ENCODE peak calls at places on chromosomes 16 and 17, in five cellular contexts. T is ovary, C is uterus, B is brain microvascular endothelial cell, U is sigmoid colon. X is an unnamed sample.

GRCh38 chr17:43755389-43755875 is 3.2 kb downstream of the SOST start:
- DNase-seq in T (no peak), C (no peak), B (no peak), U (peak), X (peak)

GRCh38 chr16:86219655-86220445 is 290.5 kb upstream of the FOXF1 start:
- DNase-seq in T (no peak), C (no peak), B (no peak), U (peak), X (no peak)

GRCh38 chr16:67650023-67650422 is 5.1 kb downstream of the CARMIL2 start:
- DNase-seq in T (no peak), C (no peak), B (no peak), U (no peak), X (no peak)

GRCh38 chr16:78871241-78871640 is 729.3 kb downstream of the MAF start:
- DNase-seq in T (no peak), C (no peak), B (no peak), U (no peak), X (no peak)

GRCh38 chr16:2494616-2495015 is 19.1 kb upstream of the ATP6V0C start:
- DNase-seq in T (no peak), C (no peak), B (no peak), U (no peak), X (no peak)

GRCh38 chr17:8192070-8192815 is 2.3 kb upstream of the BORCS6 start:
- DNase-seq in T (peak), C (peak), B (peak), U (peak), X (peak)

GRCh38 chr17:29573871-29574731 is 5.6 kb downstream of the TP53I13 start:
- DNase-seq in T (no peak), C (peak), B (no peak), U (peak), X (no peak)

GRCh38 chr16:3101018-3101840 is 2.1 kb upstream of the ZSCAN10 start:
- DNase-seq in T (no peak), C (no peak), B (no peak), U (no peak), X (peak)

GRCh38 chr17:40714473-40714872 is 10.9 kb upstream of the KRT24 start:
- DNase-seq in T (no peak), C (no peak), B (no peak), U (no peak), X (peak)

GRCh38 chr16:75443301-75443700 is 10.0 kb upstream of the CFDP1 start:
- DNase-seq in T (no peak), C (no peak), B (no peak), U (no peak), X (peak)

GRCh38 chr17:48497103-48497502 is 33.7 kb downstream of the HOXB1 start:
- DNase-seq in T (no peak), C (no peak), B (no peak), U (no peak), X (no peak)

GRCh38 chr17:4499431-4500187 is 928 bp downstream of the SPNS2 start:
- DNase-seq in T (no peak), C (no peak), B (no peak), U (no peak), X (no peak)

GRCh38 chr17:64661981-64662773 is at the start of gene SMURF2:
- DNase-seq in T (peak), C (peak), B (peak), U (peak), X (peak)

GRCh38 chr16:81997738-81998137 is 13.5 kb downstream of the SDR42E1 start:
- DNase-seq in T (no peak), C (peak), B (peak), U (no peak), X (peak)

GRCh38 chr17:82035956-82036633 is 1.4 kb downstream of the DCXR start:
- DNase-seq in T (no peak), C (no peak), B (no peak), U (no peak), X (no peak)

GRCh38 chr16:65121870-65122723 is at the start of gene CDH11:
- DNase-seq in T (peak), C (peak), B (peak), U (peak), X (peak)

GRCh38 chr17:79628861-79629547 is 18.2 kb upstream of the RBFOX3 start:
- DNase-seq in T (peak), C (peak), B (no peak), U (peak), X (no peak)

GRCh38 chr17:7887482-7888183 is 956 bp upstream of the CHD3 start:
- DNase-seq in T (peak), C (peak), B (peak), U (peak), X (peak)

GRCh38 chr16:35214840-35215239 is 1755.4 kb downstream of the TP53TG3F start:
- DNase-seq in T (no peak), C (no peak), B (no peak), U (no peak), X (no peak)

GRCh38 chr17:82782657-82783207 is 30.9 kb downstream of the TBCD start:
- DNase-seq in T (no peak), C (no peak), B (no peak), U (no peak), X (no peak)

GRCh38 chr16:27286446-27286845 is 17.9 kb upstream of the NSMCE1 start:
- DNase-seq in T (no peak), C (peak), B (peak), U (no peak), X (peak)

GRCh38 chr17:19270347-19270950 is 33.3 kb downstream of the EPN2 start:
- DNase-seq in T (no peak), C (no peak), B (no peak), U (peak), X (no peak)

GRCh38 chr16:27154573-27155521 is 48.5 kb upstream of the KDM8 start:
- DNase-seq in T (peak), C (peak), B (peak), U (peak), X (peak)

GRCh38 chr17:29619251-29619650 is 3.5 kb downstream of the CORO6 start:
- DNase-seq in T (no peak), C (no peak), B (no peak), U (peak), X (peak)

GRCh38 chr17:8839410-8839935 is 28.0 kb downstream of the PIK3R6 start:
- DNase-seq in T (no peak), C (no peak), B (no peak), U (peak), X (no peak)

GRCh38 chr16:21989141-21989540 is 11.8 kb downstream of the PDZD9 start:
- DNase-seq in T (no peak), C (no peak), B (no peak), U (no peak), X (no peak)

GRCh38 chr16:1920727-1921155 is 2.5 kb upstream of the HS3ST6 start:
- DNase-seq in T (no peak), C (no peak), B (no peak), U (no peak), X (peak)

GRCh38 chr16:12002447-12003006 is 26.0 kb downstream of the SNX29 start:
- DNase-seq in T (peak), C (peak), B (peak), U (no peak), X (peak)

GRCh38 chr17:14813649-14814048 is 451.5 kb downstream of the PMP22 start:
- DNase-seq in T (no peak), C (no peak), B (no peak), U (no peak), X (peak)

GRCh38 chr16:17768257-17768656 is 297.5 kb upstream of the XYLT1 start:
- DNase-seq in T (no peak), C (no peak), B (peak), U (no peak), X (peak)

GRCh38 chr17:33560165-33560564 is 267.1 kb upstream of the ASIC2 start:
- DNase-seq in T (no peak), C (no peak), B (peak), U (no peak), X (peak)

GRCh38 chr16:89431158-89431584 is 59.2 kb downstream of the ANKRD11 start:
- DNase-seq in T (no peak), C (no peak), B (no peak), U (peak), X (no peak)

GRCh38 chr16:11050954-11051353 is 106.6 kb downstream of the CLEC16A start:
- DNase-seq in T (no peak), C (no peak), B (no peak), U (peak), X (no peak)

GRCh38 chr17:47145351-47145750 is 43.7 kb downstream of the CDC27 start:
- DNase-seq in T (no peak), C (no peak), B (no peak), U (no peak), X (no peak)

GRCh38 chr16:31428277-31428597 is at the start of gene COX6A2:
- DNase-seq in T (no peak), C (no peak), B (no peak), U (no peak), X (no peak)

GRCh38 chr16:48676836-48677235 is 66.9 kb upstream of the N4BP1 start:
- DNase-seq in T (no peak), C (no peak), B (no peak), U (no peak), X (peak)

GRCh38 chr16:16163571-16163970 is 59.7 kb downstream of the ABCC6 start:
- DNase-seq in T (no peak), C (no peak), B (no peak), U (no peak), X (no peak)

GRCh38 chr16:54930034-54930938 is at the start of gene IRX5:
- DNase-seq in T (peak), C (peak), B (peak), U (peak), X (peak)
- TF ChIP-seq CTCF in T (peak), C (peak), B (no peak), U (no peak), X (peak)

DNA sequence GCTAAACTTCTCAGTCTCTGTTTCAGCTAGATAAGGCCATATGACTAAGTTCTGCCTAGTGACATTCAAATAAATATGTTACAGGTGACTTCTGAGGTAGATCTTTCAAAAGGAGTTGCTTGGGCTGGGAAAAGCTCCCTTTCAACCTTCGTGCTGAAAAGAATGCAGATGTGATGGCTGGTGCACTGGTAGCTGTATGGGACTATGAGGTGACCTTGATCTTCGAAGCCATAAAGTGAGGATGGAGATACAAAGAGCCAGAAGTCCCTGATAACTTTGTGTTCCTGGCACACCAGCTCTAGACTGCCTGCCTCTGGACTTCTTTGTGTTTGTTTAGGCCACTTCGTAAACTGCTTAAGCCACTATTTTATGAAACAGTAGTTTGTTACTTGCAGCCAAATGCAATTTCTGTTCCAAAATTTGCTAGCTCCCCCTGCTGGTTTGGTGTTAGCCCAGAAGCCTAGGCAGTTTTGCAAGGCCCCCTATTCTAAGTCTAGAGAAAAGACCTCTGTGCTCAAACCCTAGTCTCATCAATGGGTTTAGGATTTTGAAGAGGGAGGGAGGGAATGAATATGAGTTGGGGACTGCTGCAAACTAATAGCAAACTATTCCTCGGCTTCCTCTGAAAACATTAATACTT is 23.3 kb upstream of the ERCC4 start:
- DNase-seq in T (no peak), C (no peak), B (no peak), U (no peak), X (no peak)
- TF ChIP-seq CTCF in T (no peak), C (no peak), B (peak), U (no peak), X (peak)

DNA sequence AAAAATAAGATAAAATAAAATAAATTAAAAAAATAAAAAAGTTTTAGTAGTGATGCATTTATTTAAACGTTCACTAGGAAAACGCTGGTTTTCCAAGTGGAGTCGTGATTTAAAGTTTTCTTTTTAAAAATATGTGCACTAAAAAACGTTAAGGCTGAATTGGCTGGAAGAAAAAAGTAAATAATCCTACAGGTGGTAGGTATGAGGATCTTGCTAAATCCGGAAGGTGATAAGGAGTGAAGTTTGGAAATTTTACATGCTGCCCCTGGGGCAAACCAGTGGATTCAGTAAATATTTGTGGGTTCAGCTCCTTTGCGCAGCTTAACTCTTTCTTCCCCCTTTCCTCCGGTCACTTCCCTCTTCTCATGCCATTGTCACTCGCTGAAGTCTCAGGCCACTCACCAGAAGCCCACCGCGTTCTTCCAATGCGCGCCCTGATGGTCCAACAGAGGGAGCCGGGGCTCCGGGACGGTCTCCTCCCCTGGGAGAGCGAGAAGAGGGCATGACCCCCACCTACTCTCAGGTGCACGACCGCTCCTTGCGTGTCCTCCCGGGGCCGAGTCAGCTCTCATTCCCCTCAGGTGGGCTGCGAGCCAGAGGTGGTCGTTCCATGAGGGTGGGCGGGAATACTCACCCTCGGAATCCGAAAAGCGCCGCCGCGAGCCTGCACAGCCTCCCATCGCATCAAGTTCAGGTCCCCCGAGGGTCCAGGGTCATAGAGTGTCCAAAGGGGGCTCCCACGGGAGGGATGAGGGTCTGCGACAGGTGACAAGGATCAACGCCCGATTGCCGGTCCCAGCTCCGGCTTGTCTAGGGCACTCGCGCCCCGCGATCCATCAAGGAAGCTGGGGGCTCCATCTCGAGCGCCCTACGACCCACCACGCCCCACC is 549 bp downstream of the CLN3 start:
- DNase-seq in T (peak), C (peak), B (no peak), U (peak), X (peak)
- TF ChIP-seq CTCF in T (peak), C (peak), B (peak), U (no peak), X (peak)

GRCh38 chr17:42744283-42744805 is 496 bp downstream of the EZH1 start:
- DNase-seq in T (no peak), C (peak), B (no peak), U (peak), X (peak)
- TF ChIP-seq CTCF in T (no peak), C (no peak), B (no peak), U (no peak), X (no peak)

DNA sequence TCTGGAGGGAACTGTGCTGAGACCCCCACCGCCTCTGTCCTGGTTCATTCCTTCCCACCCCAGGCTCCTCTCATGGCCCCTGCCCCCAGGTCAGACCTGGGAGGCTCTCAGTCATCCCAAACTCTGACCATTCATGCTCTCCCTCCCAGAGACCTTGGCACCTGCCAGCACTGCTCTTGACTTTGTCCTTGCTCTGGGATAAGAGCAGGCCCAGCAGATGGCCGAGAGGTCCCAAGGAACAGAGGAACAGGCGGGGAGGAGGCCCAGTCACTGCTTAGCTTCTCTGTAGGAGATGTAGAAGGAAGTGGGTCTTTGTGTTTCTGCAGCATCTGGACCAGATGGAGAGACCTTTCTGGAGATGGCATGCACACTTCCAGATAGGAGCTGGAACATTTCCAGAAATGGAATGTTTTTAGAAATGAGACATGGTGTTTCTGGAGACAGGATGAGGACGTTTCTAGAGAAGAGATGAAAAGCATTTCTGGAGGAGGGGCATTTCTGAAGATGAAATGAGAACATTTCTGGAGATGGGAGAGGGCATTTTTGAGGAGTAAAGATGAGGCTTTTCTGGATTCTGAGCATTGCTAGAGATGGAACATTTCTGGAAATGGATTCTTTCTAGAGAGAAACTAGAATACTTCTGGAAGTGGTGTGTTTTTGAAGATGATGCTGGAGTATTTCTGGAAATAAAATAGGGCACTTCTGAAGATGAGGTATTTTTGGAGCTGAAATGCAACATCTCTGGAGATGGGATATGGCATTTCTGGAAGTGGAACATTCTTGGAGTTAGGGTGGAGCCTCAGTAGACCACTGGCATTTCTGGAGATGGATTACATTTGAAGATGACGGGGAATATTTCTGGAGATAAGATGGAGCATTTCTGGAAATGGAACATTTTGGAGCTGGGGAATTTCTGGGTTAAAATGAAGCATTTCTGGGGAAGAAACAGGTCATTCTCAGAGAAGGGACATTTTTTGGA is 55.2 kb downstream of the RAI1 start:
- DNase-seq in T (no peak), C (no peak), B (no peak), U (no peak), X (no peak)
- TF ChIP-seq CTCF in T (no peak), C (no peak), B (no peak), U (no peak), X (no peak)

DNA sequence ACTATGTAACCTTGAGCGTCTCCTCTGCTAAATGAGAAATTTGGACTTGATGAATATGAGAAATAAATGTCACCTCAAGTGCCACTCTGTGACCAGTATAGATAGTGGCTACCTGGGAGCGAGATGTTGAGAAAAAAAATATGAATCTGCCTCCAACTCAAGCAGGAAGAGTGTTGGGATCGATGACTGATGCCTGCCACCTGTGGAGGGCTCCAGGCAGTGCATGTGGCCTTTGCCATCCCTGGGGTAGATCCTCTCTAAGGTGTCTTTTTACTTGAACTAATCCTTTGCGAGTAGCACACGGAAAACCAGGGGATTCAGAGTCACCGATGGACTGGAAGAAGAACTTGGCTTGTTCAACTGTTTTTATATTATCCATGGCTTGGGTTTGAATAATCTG is 9.4 kb downstream of the CCDC182 start:
- DNase-seq in T (no peak), C (no peak), B (no peak), U (no peak), X (no peak)
- TF ChIP-seq CTCF in T (no peak), C (no peak), B (peak), U (no peak), X (peak)